ENCODE peak calls at places on chromosomes 2 and 18, in six cellular contexts. N, W, V, E, Q and X are unnamed samples.

GRCh38 chr2:10344105-10345066 is 41.7 kb downstream of the HPCAL1 start:
- DNase-seq in N (no peak), W (no peak), V (no peak), E (no peak), Q (peak; percentile 63), X (no peak)

GRCh38 chr18:48542513-48543181 is 3.8 kb downstream of the CTIF start:
- DNase-seq in N (peak; percentile 26), W (no peak), V (no peak), E (no peak), Q (peak; percentile 69), X (no peak)

GRCh38 chr2:172807011-172807410 is 71.4 kb downstream of the RAPGEF4 start:
- DNase-seq in N (no peak), W (no peak), V (no peak), E (no peak), Q (peak; percentile 74), X (no peak)

GRCh38 chr2:219461669-219462068 is 27.0 kb downstream of the SPEG start:
- DNase-seq in N (no peak), W (no peak), V (no peak), E (no peak), Q (no peak), X (no peak)

GRCh38 chr18:58850784-58851469 is 13.8 kb upstream of the ZNF532 start:
- DNase-seq in N (no peak), W (no peak), V (no peak), E (no peak), Q (no peak), X (no peak)

GRCh38 chr18:23662309-23663263 is at the start of gene ANKRD29:
- DNase-seq in N (peak; percentile 61), W (no peak), V (peak; percentile 38), E (peak; percentile 17), Q (no peak), X (no peak)

GRCh38 chr2:181586569-181587076 is 70.3 kb downstream of the CERKL start:
- DNase-seq in N (peak; percentile 14), W (no peak), V (peak; percentile 66), E (no peak), Q (no peak), X (no peak)

GRCh38 chr2:58101500-58101899 is 54.9 kb downstream of the VRK2 start:
- DNase-seq in N (no peak), W (no peak), V (no peak), E (peak; percentile 31), Q (no peak), X (no peak)

GRCh38 chr2:165720526-165720925 is 73.5 kb downstream of the GALNT3 start:
- DNase-seq in N (no peak), W (no peak), V (no peak), E (peak; percentile 61), Q (no peak), X (no peak)

GRCh38 chr2:239380831-239381708 is 19.8 kb downstream of the HDAC4 start:
- DNase-seq in N (peak; percentile 77), W (peak; percentile 83), V (peak; percentile 51), E (no peak), Q (no peak), X (no peak)

GRCh38 chr2:151251012-151251411 is 10.7 kb downstream of the RBM43 start:
- DNase-seq in N (no peak), W (no peak), V (no peak), E (peak; percentile 91), Q (no peak), X (no peak)

GRCh38 chr2:98948956-98949739 is 13.1 kb upstream of the CRACDL start:
- DNase-seq in N (no peak), W (no peak), V (peak; percentile 16), E (no peak), Q (peak; percentile 68), X (no peak)

GRCh38 chr2:74849228-74849892 is 15.4 kb downstream of the HK2 start:
- DNase-seq in N (peak; percentile 50), W (peak; percentile 66), V (peak; percentile 83), E (peak; percentile 75), Q (peak; percentile 58), X (no peak)

GRCh38 chr18:907171-907879 is 2.7 kb downstream of the ADCYAP1 start:
- DNase-seq in N (peak; percentile 24), W (no peak), V (no peak), E (no peak), Q (no peak), X (no peak)

GRCh38 chr2:182616471-182617393 is 99.3 kb upstream of the DNAJC10 start:
- DNase-seq in N (no peak), W (no peak), V (no peak), E (peak; percentile 63), Q (no peak), X (no peak)

GRCh38 chr2:65016789-65017188 is 27.6 kb downstream of the SLC1A4 start:
- DNase-seq in N (no peak), W (no peak), V (peak; percentile 61), E (no peak), Q (no peak), X (no peak)

GRCh38 chr2:65019010-65019409 is 29.8 kb downstream of the SLC1A4 start:
- DNase-seq in N (no peak), W (no peak), V (no peak), E (no peak), Q (no peak), X (no peak)

GRCh38 chr2:65018141-65018582 is 29.0 kb downstream of the SLC1A4 start:
- DNase-seq in N (no peak), W (no peak), V (no peak), E (no peak), Q (peak; percentile 70), X (no peak)

GRCh38 chr2:65015731-65016130 is 26.5 kb downstream of the SLC1A4 start:
- DNase-seq in N (no peak), W (no peak), V (no peak), E (peak; percentile 14), Q (no peak), X (no peak)

DNA sequence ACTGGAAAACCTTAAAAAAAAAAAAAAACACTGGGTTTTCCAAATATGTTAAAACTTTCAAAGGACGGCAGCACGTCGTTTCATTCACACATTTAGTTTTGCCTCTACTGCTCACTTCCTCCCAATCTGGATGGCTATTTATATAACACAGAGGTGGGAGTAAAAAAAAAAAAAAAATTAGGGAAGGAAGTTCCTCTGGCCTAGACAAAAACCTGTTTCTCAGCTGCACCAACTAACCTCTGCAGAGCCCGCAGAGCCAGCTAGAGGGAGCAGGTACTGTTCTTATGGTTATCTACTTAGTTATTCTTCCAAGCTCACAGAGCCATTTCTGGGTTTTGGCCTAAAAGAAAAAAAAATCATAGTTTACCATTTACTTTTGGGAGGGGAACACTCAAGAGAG is 28.1 kb downstream of the SLC1A4 start:
- DNase-seq in N (no peak), W (peak; percentile 63), V (no peak), E (no peak), Q (no peak), X (no peak)
- TF ChIP-seq CTCF in N (no peak), W (peak; percentile 69), V (peak; percentile 22), E (peak; percentile 10), Q (no peak), X (peak; percentile 42)

DNA sequence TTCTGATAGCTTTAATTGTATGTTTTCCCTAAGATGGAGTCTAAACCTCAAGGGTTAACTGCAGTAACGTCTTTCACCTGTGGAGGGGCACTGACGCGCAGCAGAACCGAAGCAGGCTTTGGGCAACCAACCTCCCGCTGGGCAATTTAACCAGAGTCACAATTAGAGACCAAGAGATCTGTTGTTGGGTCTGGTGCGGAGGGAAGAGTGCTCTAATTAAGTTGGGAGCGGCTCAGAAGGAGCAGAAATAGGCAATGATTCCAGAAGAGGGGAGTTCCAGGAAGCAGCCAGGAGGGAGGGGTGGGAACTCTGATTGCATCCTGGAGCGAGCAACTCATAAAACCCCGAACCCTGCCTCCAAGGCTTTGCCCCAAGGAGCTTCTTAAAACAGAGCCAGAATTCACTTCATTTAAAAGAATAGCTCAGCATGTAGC is 245.8 kb downstream of the PAX3 start:
- DNase-seq in N (peak; percentile 2), W (no peak), V (peak; percentile 9), E (no peak), Q (no peak), X (no peak)
- TF ChIP-seq CTCF in N (no peak), W (no peak), V (no peak), E (peak; percentile 11), Q (no peak), X (no peak)

GRCh38 chr2:206723288-206723687 is 5.1 kb upstream of the DYTN start:
- DNase-seq in N (no peak), W (no peak), V (no peak), E (no peak), Q (no peak), X (no peak)

GRCh38 chr2:206727287-206727686 is 9.1 kb upstream of the DYTN start:
- DNase-seq in N (no peak), W (no peak), V (no peak), E (no peak), Q (no peak), X (no peak)

GRCh38 chr2:206716607-206717006 is 1.6 kb downstream of the DYTN start:
- DNase-seq in N (no peak), W (no peak), V (no peak), E (no peak), Q (no peak), X (no peak)

GRCh38 chr2:206718296-206718695 is at the start of gene DYTN:
- DNase-seq in N (no peak), W (no peak), V (peak; percentile 28), E (no peak), Q (no peak), X (no peak)

DNA sequence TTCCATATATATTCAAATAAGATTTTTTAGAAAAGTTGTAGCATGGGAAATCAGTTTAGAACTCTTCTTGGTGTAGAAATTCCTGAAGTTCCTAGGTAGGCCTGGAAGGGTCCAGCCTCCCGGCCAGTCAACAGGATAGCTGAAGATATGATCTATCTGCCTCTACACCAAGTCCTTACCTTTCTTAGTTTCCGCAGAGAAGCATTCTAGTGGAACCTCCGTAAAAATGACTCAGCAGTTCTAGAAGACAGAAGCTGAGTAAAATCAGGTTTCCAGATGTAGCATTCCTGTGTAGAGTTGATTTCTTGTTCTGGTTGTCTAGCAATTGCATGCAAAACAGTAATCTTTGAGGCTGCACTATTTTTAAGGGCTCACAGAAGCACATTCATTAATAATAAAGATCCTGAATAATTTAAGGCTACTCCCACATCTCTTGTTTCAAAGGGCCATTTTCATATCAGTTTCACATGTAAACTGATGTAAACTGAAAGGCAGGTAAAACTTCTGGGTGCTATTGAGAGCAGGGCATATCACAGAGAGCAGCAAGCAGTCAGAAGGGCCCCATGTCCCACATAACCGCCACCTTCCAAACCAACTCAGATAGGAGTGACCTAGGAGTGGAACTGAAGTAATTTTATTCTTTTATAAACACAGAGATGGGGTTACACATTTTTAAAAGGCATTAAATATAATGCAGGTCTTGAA is 3.2 kb upstream of the DYTN start:
- DNase-seq in N (no peak), W (no peak), V (peak; percentile 82), E (no peak), Q (no peak), X (no peak)
- TF ChIP-seq CTCF in N (no peak), W (no peak), V (no peak), E (no peak), Q (no peak), X (no peak)

GRCh38 chr2:650343-651310 is 26.6 kb downstream of the TMEM18 start:
- DNase-seq in N (no peak), W (no peak), V (no peak), E (no peak), Q (peak; percentile 30), X (peak; percentile 71)
- TF ChIP-seq CTCF in N (no peak), W (no peak), V (no peak), E (no peak), Q (no peak), X (no peak)